ENCODE peak calls at places on chromosome 19, in seven cellular contexts. R is skeletal muscle cell; A is CD8-positive, alpha-beta memory T cell; F is AG10803; T is ovary; K is cardiac muscle cell; M is psoas muscle. W is an unnamed sample.

GRCh38 chr19:662207-662961 is 630 bp downstream of the RNF126 start:
- DNase-seq in R (no peak), A (peak), F (peak), T (no peak), K (peak), M (peak), W (no peak)

GRCh38 chr19:2477732-2478191 is 1.8 kb downstream of the GADD45B start:
- DNase-seq in R (no peak), A (peak), F (peak), T (no peak), K (peak), M (no peak), W (peak)

GRCh38 chr19:18274776-18275356 is 614 bp upstream of the IQCN start:
- DNase-seq in R (peak), A (peak), F (peak), T (peak), K (no peak), M (peak), W (peak)

GRCh38 chr19:4288091-4288777 is 9.2 kb downstream of the SHD start:
- DNase-seq in R (no peak), A (no peak), F (no peak), T (no peak), K (no peak), M (no peak), W (no peak)

GRCh38 chr19:4061683-4062575 is 4.8 kb downstream of the ZBTB7A start:
- DNase-seq in R (no peak), A (no peak), F (no peak), T (no peak), K (no peak), M (peak), W (peak)

GRCh38 chr19:18379803-18380747 is 5.9 kb upstream of the GDF15 start:
- DNase-seq in R (peak), A (no peak), F (peak), T (peak), K (no peak), M (peak), W (peak)

GRCh38 chr19:17035842-17036424 is 9.3 kb upstream of the CPAMD8 start:
- DNase-seq in R (no peak), A (no peak), F (no peak), T (no peak), K (no peak), M (no peak), W (no peak)

GRCh38 chr19:44499962-44500949 is at the start of gene ZNF180:
- DNase-seq in R (peak), A (peak), F (peak), T (peak), K (peak), M (peak), W (peak)

GRCh38 chr19:43488179-43488578 is 16.4 kb downstream of the PHLDB3 start:
- DNase-seq in R (no peak), A (no peak), F (no peak), T (no peak), K (no peak), M (no peak), W (no peak)

GRCh38 chr19:15381864-15382263 is 2.3 kb upstream of the AKAP8 start:
- DNase-seq in R (no peak), A (no peak), F (no peak), T (no peak), K (no peak), M (no peak), W (no peak)

GRCh38 chr19:6753178-6754031 is 13.8 kb downstream of the SH2D3A start:
- DNase-seq in R (no peak), A (peak), F (peak), T (peak), K (peak), M (peak), W (peak)

GRCh38 chr19:6326815-6327214 is 6.6 kb downstream of the ACER1 start:
- DNase-seq in R (no peak), A (no peak), F (no peak), T (no peak), K (no peak), M (no peak), W (no peak)

GRCh38 chr19:8196271-8196908 is 12.8 kb upstream of the CERS4 start:
- DNase-seq in R (no peak), A (no peak), F (no peak), T (no peak), K (no peak), M (no peak), W (no peak)

GRCh38 chr19:19361075-19361594 is 40.5 kb downstream of the MAU2 start:
- DNase-seq in R (peak), A (peak), F (peak), T (peak), K (peak), M (peak), W (peak)

GRCh38 chr19:10283786-10284540 is 2.8 kb upstream of the ICAM4 start:
- DNase-seq in R (no peak), A (no peak), F (no peak), T (no peak), K (no peak), M (no peak), W (no peak)

GRCh38 chr19:16496613-16496983 is 404 bp downstream of the C19orf44 start:
- DNase-seq in R (peak), A (no peak), F (peak), T (peak), K (no peak), M (peak), W (peak)

GRCh38 chr19:47047272-47047930 is 1.0 kb downstream of the TMEM160 start:
- DNase-seq in R (no peak), A (no peak), F (no peak), T (no peak), K (no peak), M (no peak), W (no peak)

GRCh38 chr19:44552324-44552723 is 22.8 kb upstream of the CEACAM20 start:
- DNase-seq in R (no peak), A (no peak), F (peak), T (no peak), K (peak), M (no peak), W (no peak)

GRCh38 chr19:10085641-10086031 is 481 bp upstream of the SHFL start:
- DNase-seq in R (no peak), A (no peak), F (no peak), T (no peak), K (no peak), M (no peak), W (no peak)

GRCh38 chr19:55284405-55285058 is 735 bp downstream of the BRSK1 start:
- DNase-seq in R (no peak), A (no peak), F (no peak), T (no peak), K (no peak), M (no peak), W (no peak)
- H3K4me3 ChIP-seq in R (peak), A (no peak), F (peak), T (peak), K (peak), M (peak), W (no peak)

DNA sequence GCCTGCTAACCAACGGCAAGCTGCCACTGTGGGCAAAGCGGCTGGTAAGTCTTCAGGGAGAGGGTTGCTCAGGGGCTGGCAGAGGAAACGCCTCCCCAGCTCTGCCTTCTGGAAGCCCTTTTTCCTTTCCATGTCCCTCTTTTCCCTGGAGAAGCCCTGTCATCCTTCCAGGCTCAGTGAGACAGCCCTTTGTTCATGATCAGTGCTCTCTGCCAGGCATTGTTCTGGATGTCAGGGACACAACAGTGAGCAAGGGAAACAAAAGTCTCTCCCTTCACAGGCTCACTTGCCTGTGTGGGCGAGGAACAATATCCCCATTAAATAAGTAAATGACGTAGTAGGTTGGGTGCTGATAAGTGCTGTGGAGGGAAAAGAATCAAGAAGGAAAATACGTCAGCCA is 13.9 kb upstream of the OVOL3 start:
- DNase-seq in R (no peak), A (no peak), F (no peak), T (no peak), K (no peak), M (no peak), W (no peak)
- H3K4me3 ChIP-seq in R (no peak), A (no peak), F (no peak), T (no peak), K (no peak), M (no peak), W (no peak)

GRCh38 chr19:53844849-53845246 is 20.7 kb upstream of the NLRP12 start:
- DNase-seq in R (no peak), A (no peak), F (no peak), T (no peak), K (no peak), M (no peak), W (no peak)
- H3K4me3 ChIP-seq in R (no peak), A (no peak), F (no peak), T (no peak), K (no peak), M (no peak), W (no peak)

GRCh38 chr19:39320948-39321831 is 527 bp upstream of the LRFN1 start:
- DNase-seq in R (no peak), A (no peak), F (no peak), T (no peak), K (no peak), M (no peak), W (no peak)
- H3K4me3 ChIP-seq in R (peak), A (no peak), F (no peak), T (peak), K (peak), M (peak), W (no peak)

GRCh38 chr19:14112051-14112808 is 5.3 kb downstream of the PRKACA start:
- DNase-seq in R (no peak), A (no peak), F (no peak), T (peak), K (no peak), M (peak), W (no peak)
- H3K4me3 ChIP-seq in R (peak), A (no peak), F (peak), T (peak), K (no peak), M (peak), W (peak)

DNA sequence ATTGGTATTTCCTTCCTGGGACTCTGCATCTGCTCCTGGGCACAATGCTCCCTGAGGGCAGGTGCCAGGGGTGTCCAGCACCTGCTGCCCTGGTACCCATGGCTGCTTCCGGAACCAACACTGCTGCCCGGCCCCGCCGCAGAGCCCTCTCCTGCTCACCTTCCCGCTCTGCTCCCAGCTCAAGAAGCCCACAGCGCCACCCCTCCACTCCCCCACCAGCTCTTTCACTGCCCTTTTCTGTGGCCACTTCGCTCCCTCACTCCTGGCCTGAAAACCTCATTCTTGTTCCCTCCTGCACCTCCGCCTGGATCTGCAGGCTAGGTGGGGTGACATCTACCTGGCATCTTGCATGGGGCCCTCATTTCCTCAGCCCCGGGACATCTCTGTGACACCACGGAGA is 6.4 kb downstream of the ZNF787 start:
- DNase-seq in R (no peak), A (no peak), F (no peak), T (no peak), K (no peak), M (no peak), W (no peak)
- H3K4me3 ChIP-seq in R (no peak), A (no peak), F (no peak), T (no peak), K (no peak), M (peak), W (no peak)

DNA sequence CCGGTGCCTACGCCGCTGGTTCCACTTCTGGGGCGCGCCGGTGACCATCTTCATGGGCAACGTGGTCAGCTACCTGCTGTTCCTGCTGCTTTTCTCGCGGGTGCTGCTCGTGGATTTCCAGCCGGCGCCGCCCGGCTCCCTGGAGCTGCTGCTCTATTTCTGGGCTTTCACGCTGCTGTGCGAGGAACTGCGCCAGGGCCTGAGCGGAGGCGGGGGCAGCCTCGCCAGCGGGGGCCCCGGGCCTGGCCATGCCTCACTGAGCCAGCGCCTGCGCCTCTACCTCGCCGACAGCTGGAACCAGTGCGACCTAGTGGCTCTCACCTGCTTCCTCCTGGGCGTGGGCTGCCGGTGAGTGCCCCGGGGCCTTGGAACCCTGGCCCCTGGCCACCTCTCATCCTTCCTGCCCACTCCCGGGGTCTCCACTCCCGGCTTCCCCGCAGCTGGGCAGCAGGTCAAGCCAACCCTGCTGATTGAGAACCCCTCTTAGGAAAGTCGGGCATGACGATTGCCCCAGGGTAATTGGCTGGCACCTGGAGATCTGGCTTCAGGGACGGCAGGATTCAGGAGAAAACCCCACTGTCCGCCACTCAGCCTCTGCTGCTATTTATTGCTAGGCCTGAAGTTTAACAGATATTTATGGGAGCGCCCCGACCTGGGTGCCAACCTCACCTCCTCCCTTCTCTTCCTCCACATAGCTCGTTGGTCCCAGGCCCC is 39.1 kb downstream of the TRPM4 start:
- DNase-seq in R (no peak), A (no peak), F (no peak), T (peak), K (no peak), M (peak), W (peak)
- H3K4me3 ChIP-seq in R (no peak), A (no peak), F (no peak), T (no peak), K (no peak), M (peak), W (peak)

GRCh38 chr19:49440439-49441209 is 703 bp downstream of the SLC17A7 start:
- DNase-seq in R (no peak), A (no peak), F (no peak), T (no peak), K (no peak), M (no peak), W (no peak)
- H3K4me3 ChIP-seq in R (no peak), A (no peak), F (no peak), T (no peak), K (peak), M (peak), W (peak)

GRCh38 chr19:38812841-38813320 is at the start of gene LGALS4:
- DNase-seq in R (no peak), A (no peak), F (no peak), T (no peak), K (no peak), M (no peak), W (no peak)
- H3K4me3 ChIP-seq in R (no peak), A (no peak), F (no peak), T (peak), K (no peak), M (no peak), W (no peak)

GRCh38 chr19:35118268-35119026 is 2.8 kb downstream of the FXYD3 start:
- DNase-seq in R (no peak), A (no peak), F (no peak), T (no peak), K (no peak), M (no peak), W (no peak)

GRCh38 chr19:35119578-35119977 is 4.0 kb downstream of the FXYD3 start:
- DNase-seq in R (no peak), A (no peak), F (no peak), T (no peak), K (no peak), M (no peak), W (no peak)

GRCh38 chr19:35119091-35119490 is 3.5 kb downstream of the FXYD3 start:
- DNase-seq in R (no peak), A (no peak), F (no peak), T (no peak), K (no peak), M (no peak), W (no peak)

GRCh38 chr19:35120898-35121297 is 5.3 kb downstream of the FXYD3 start:
- DNase-seq in R (no peak), A (no peak), F (no peak), T (no peak), K (no peak), M (no peak), W (no peak)

GRCh38 chr19:35120492-35120891 is 4.9 kb downstream of the FXYD3 start:
- DNase-seq in R (peak), A (no peak), F (peak), T (no peak), K (no peak), M (no peak), W (peak)
- H3K4me3 ChIP-seq in R (no peak), A (no peak), F (no peak), T (no peak), K (no peak), M (no peak), W (no peak)

W was measured in gastrocnemius medialis.